ENCODE peak calls at places on chromosomes 7 and 10, in five cellular contexts. H is Peyer's patch, Y is PC-9, M is stomach, R is spleen. O is an unnamed sample.

GRCh38 chr7:146478975-146479492 is 362.4 kb downstream of the CNTNAP2 start:
- DNase-seq in H (no peak), Y (no peak), M (no peak), R (no peak), O (no peak)

GRCh38 chr7:130493275-130493868 is 1.5 kb downstream of the MEST start:
- DNase-seq in H (no peak), Y (no peak), M (no peak), R (no peak), O (no peak)

GRCh38 chr10:113252650-113253560 is 299.9 kb upstream of the HABP2 start:
- DNase-seq in H (no peak), Y (no peak), M (no peak), R (no peak), O (no peak)

GRCh38 chr7:4144801-4145470 is 537.2 kb upstream of the FOXK1 start:
- DNase-seq in H (peak; percentile 46), Y (no peak), M (no peak), R (peak; percentile 75), O (no peak)

GRCh38 chr10:9209105-9209798 is 1154.8 kb downstream of the GATA3 start:
- DNase-seq in H (peak; percentile 64), Y (peak; percentile 69), M (peak; percentile 66), R (peak; percentile 74), O (no peak)

GRCh38 chr7:117800841-117801240 is 72.4 kb downstream of the CTTNBP2 start:
- DNase-seq in H (no peak), Y (no peak), M (no peak), R (no peak), O (no peak)

GRCh38 chr7:121138262-121138933 is 149.9 kb downstream of the CPED1 start:
- DNase-seq in H (no peak), Y (no peak), M (no peak), R (no peak), O (no peak)

GRCh38 chr7:88546808-88547207 is 212.7 kb upstream of the ZNF804B start:
- DNase-seq in H (no peak), Y (peak; percentile 37), M (no peak), R (no peak), O (no peak)

GRCh38 chr10:91349381-91349780 is 60.8 kb upstream of the HECTD2 start:
- DNase-seq in H (no peak), Y (peak; percentile 5), M (no peak), R (no peak), O (no peak)

GRCh38 chr10:16384064-16384463 is 52.7 kb upstream of the PTER start:
- DNase-seq in H (no peak), Y (no peak), M (no peak), R (no peak), O (no peak)

GRCh38 chr7:43647772-43648643 is 65.1 kb downstream of the STK17A start:
- DNase-seq in H (no peak), Y (peak; percentile 82), M (peak; percentile 71), R (peak; percentile 89), O (peak; percentile 58)

GRCh38 chr7:43648725-43649406 is 66.0 kb downstream of the STK17A start:
- DNase-seq in H (no peak), Y (no peak), M (no peak), R (peak; percentile 91), O (no peak)

GRCh38 chr7:43645699-43646226 is 62.9 kb downstream of the STK17A start:
- DNase-seq in H (no peak), Y (no peak), M (no peak), R (no peak), O (no peak)

GRCh38 chr7:43646603-43647313 is 63.9 kb downstream of the STK17A start:
- DNase-seq in H (no peak), Y (no peak), M (no peak), R (no peak), O (no peak)

DNA sequence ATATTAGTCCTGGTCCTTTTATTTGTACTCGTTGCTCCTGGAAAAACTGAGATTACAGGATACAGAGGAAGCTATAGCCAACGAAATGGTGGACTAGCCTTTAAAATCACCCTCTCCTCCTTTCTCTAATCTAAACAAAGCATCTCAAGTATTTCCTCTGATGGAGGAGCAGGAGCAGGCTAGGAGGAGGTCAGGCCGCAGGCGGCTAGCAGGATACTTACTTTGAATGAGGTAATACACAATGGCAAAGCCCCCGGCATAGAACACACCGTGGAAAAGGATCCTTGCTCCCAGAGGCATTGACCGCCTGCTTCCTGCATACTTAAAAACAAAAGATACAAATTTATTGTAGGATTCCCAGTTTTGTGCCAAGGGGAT is 64.4 kb downstream of the STK17A start:
- DNase-seq in H (no peak), Y (no peak), M (no peak), R (no peak), O (no peak)
- TF ChIP-seq CTCF in H (no peak), Y (no peak), M (no peak), R (no peak), O (no peak)

GRCh38 chr7:134903073-134903790 is 83.1 kb upstream of the AGBL3 start:
- DNase-seq in H (no peak), Y (no peak), M (no peak), R (no peak), O (no peak)

GRCh38 chr7:134907639-134908038 is 78.7 kb upstream of the AGBL3 start:
- DNase-seq in H (no peak), Y (no peak), M (no peak), R (no peak), O (no peak)

GRCh38 chr7:134908289-134908688 is 78.0 kb upstream of the AGBL3 start:
- DNase-seq in H (no peak), Y (no peak), M (no peak), R (no peak), O (no peak)

GRCh38 chr7:134907000-134907399 is 79.3 kb upstream of the AGBL3 start:
- DNase-seq in H (no peak), Y (no peak), M (no peak), R (no peak), O (no peak)

GRCh38 chr7:134905375-134905774 is 80.9 kb upstream of the AGBL3 start:
- DNase-seq in H (no peak), Y (no peak), M (peak; percentile 29), R (no peak), O (no peak)
- TF ChIP-seq CTCF in H (no peak), Y (no peak), M (no peak), R (no peak), O (no peak)

DNA sequence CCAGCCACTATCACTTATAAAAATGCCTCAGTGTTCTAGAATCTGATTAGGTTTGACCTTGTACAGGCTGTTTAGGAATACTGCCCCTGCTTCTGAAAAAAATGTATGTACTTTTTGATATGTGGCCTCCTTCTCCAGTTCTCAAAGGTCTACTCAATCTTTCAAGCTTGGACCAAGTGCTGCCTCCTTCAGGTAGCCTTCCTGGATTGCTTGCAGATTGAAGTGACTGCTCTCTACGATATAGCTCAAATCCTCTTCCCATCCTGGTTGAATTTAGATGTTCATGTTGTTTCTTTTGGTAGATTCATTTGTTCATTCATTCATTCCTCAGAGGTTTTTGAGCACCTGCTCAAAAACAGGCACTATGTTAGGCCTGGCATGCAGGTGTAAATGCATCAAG is 77.2 kb upstream of the NPTX2 start:
- DNase-seq in H (no peak), Y (no peak), M (no peak), R (no peak), O (no peak)
- TF ChIP-seq CTCF in H (no peak), Y (no peak), M (no peak), R (no peak), O (no peak)

GRCh38 chr7:92696584-92696983 is 106.4 kb upstream of the FAM133B start:
- DNase-seq in H (no peak), Y (no peak), M (no peak), R (no peak), O (no peak)

GRCh38 chr7:92694211-92694610 is 104.0 kb upstream of the FAM133B start:
- DNase-seq in H (no peak), Y (no peak), M (no peak), R (no peak), O (no peak)

GRCh38 chr7:92693519-92693918 is 103.3 kb upstream of the FAM133B start:
- DNase-seq in H (no peak), Y (no peak), M (no peak), R (no peak), O (no peak)

GRCh38 chr7:92695308-92696261 is 105.4 kb upstream of the FAM133B start:
- DNase-seq in H (peak; percentile 81), Y (peak; percentile 46), M (peak; percentile 87), R (no peak), O (no peak)

GRCh38 chr7:92691578-92691977 is 101.4 kb upstream of the FAM133B start:
- DNase-seq in H (no peak), Y (peak; percentile 8), M (no peak), R (no peak), O (no peak)
- TF ChIP-seq CTCF in H (peak; percentile 79), Y (peak; percentile 80), M (peak; percentile 9), R (peak; percentile 52), O (peak; percentile 78)

DNA sequence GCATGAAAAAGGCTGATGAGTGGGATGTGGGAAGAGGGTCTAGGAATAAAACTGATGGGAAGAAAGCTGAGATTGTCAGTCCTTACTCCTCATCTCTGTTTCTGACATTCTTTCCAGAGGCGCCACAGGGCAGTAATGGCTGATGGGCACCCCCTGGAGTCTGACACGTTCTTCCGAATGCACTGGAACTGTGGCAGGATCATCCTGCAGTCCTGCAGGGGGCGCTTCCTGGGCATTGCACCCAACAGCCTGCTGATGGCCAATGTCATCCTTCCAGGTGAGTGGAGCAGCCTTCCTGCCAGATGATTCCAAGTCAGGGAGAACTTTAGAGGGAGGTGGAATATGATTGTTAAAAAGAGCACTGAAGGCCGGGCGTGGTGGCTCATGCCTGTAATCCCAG is 4.8 kb downstream of the FSCN3 start:
- DNase-seq in H (no peak), Y (no peak), M (no peak), R (no peak), O (no peak)
- TF ChIP-seq CTCF in H (no peak), Y (peak; percentile 41), M (no peak), R (no peak), O (no peak)

GRCh38 chr10:110498087-110498981 is 627 bp downstream of the DUSP5 start:
- DNase-seq in H (peak; percentile 78), Y (peak; percentile 31), M (peak; percentile 51), R (peak; percentile 93), O (peak; percentile 55)
- TF ChIP-seq CTCF in H (peak; percentile 21), Y (no peak), M (no peak), R (no peak), O (no peak)

GRCh38 chr10:43113201-43113893 is 24.9 kb upstream of the CSGALNACT2 start:
- DNase-seq in H (peak; percentile 42), Y (no peak), M (no peak), R (peak; percentile 54), O (peak; percentile 30)
- TF ChIP-seq CTCF in H (no peak), Y (no peak), M (no peak), R (no peak), O (no peak)